ENCODE peak calls at places on chromosomes 5 and 9, in six cellular contexts. One of them, this sample, is unnamed.

GRCh38 chr5:133688386-133688785 is 76.0 kb upstream of the FSTL4 start:
- DNase-seq in HCT116: no peak
- DNase-seq in CD4-positive, alpha-beta T cell: no peak
- DNase-seq in HFFc6: peak; percentile 39
- DNase-seq in fibroblast of lung: no peak
- DNase-seq in activated B cell treated with CpG ODN at 0.5 μM for 24 hours: no peak
- DNase-seq in this sample: no peak

GRCh38 chr9:1647776-1648175 is 367.4 kb upstream of the SMARCA2 start:
- DNase-seq in CD4-positive, alpha-beta T cell: no peak
- DNase-seq in HFFc6: peak; percentile 8
- DNase-seq in fibroblast of lung: no peak
- DNase-seq in activated B cell treated with CpG ODN at 0.5 μM for 24 hours: no peak
- DNase-seq in HCT116: no peak
- DNase-seq in this sample: no peak

GRCh38 chr9:129584136-129584535 is 36.8 kb downstream of the C9orf50 start:
- DNase-seq in HFFc6: peak; percentile 76
- DNase-seq in activated B cell treated with CpG ODN at 0.5 μM for 24 hours: no peak
- DNase-seq in fibroblast of lung: peak; percentile 91
- DNase-seq in CD4-positive, alpha-beta T cell: peak; percentile 50
- DNase-seq in HCT116: peak; percentile 85
- DNase-seq in this sample: no peak

GRCh38 chr9:77455312-77455927 is 192.7 kb downstream of the GNA14 start:
- DNase-seq in CD4-positive, alpha-beta T cell: no peak
- DNase-seq in HCT116: peak; percentile 56
- DNase-seq in fibroblast of lung: no peak
- DNase-seq in HFFc6: peak; percentile 25
- DNase-seq in activated B cell treated with CpG ODN at 0.5 μM for 24 hours: no peak
- DNase-seq in this sample: no peak

GRCh38 chr5:35860686-35861085 is 4.0 kb downstream of the IL7R start:
- DNase-seq in activated B cell treated with CpG ODN at 0.5 μM for 24 hours: no peak
- DNase-seq in HCT116: no peak
- DNase-seq in fibroblast of lung: no peak
- DNase-seq in HFFc6: no peak
- DNase-seq in CD4-positive, alpha-beta T cell: no peak
- DNase-seq in this sample: peak; percentile 89

GRCh38 chr9:113219186-113219936 is 1.7 kb downstream of the FKBP15 start:
- DNase-seq in HFFc6: no peak
- DNase-seq in activated B cell treated with CpG ODN at 0.5 μM for 24 hours: no peak
- DNase-seq in HCT116: no peak
- DNase-seq in fibroblast of lung: no peak
- DNase-seq in CD4-positive, alpha-beta T cell: no peak
- DNase-seq in this sample: no peak

GRCh38 chr5:112930082-112930344 is 8.0 kb upstream of the REEP5 start:
- DNase-seq in HFFc6: no peak
- DNase-seq in CD4-positive, alpha-beta T cell: no peak
- DNase-seq in fibroblast of lung: no peak
- DNase-seq in activated B cell treated with CpG ODN at 0.5 μM for 24 hours: no peak
- DNase-seq in HCT116: no peak
- DNase-seq in this sample: no peak

GRCh38 chr9:85155380-85155779 is 485.9 kb downstream of the NTRK2 start:
- DNase-seq in fibroblast of lung: no peak
- DNase-seq in HCT116: no peak
- DNase-seq in CD4-positive, alpha-beta T cell: no peak
- DNase-seq in HFFc6: no peak
- DNase-seq in activated B cell treated with CpG ODN at 0.5 μM for 24 hours: no peak
- DNase-seq in this sample: no peak

GRCh38 chr9:84490206-84490605 is 149.6 kb upstream of the SLC28A3 start:
- DNase-seq in fibroblast of lung: no peak
- DNase-seq in CD4-positive, alpha-beta T cell: no peak
- DNase-seq in HFFc6: no peak
- DNase-seq in HCT116: no peak
- DNase-seq in activated B cell treated with CpG ODN at 0.5 μM for 24 hours: no peak
- DNase-seq in this sample: no peak

GRCh38 chr9:114007991-114008666 is 70.0 kb downstream of the AMBP start:
- DNase-seq in fibroblast of lung: no peak
- DNase-seq in CD4-positive, alpha-beta T cell: peak; percentile 15
- DNase-seq in HCT116: no peak
- DNase-seq in HFFc6: no peak
- DNase-seq in activated B cell treated with CpG ODN at 0.5 μM for 24 hours: peak; percentile 5
- DNase-seq in this sample: no peak

GRCh38 chr5:73201547-73202513 is 28.8 kb downstream of the TMEM174 start:
- DNase-seq in activated B cell treated with CpG ODN at 0.5 μM for 24 hours: peak; percentile 46
- DNase-seq in CD4-positive, alpha-beta T cell: peak; percentile 77
- DNase-seq in HFFc6: peak; percentile 47
- DNase-seq in HCT116: peak; percentile 78
- DNase-seq in fibroblast of lung: peak; percentile 67
- DNase-seq in this sample: no peak

GRCh38 chr9:129122133-129122532 is 10.9 kb downstream of the PTPA start:
- DNase-seq in HCT116: no peak
- DNase-seq in fibroblast of lung: no peak
- DNase-seq in CD4-positive, alpha-beta T cell: no peak
- DNase-seq in activated B cell treated with CpG ODN at 0.5 μM for 24 hours: no peak
- DNase-seq in HFFc6: no peak
- DNase-seq in this sample: no peak

GRCh38 chr5:172090976-172091547 is 84.6 kb upstream of the FBXW11 start:
- DNase-seq in activated B cell treated with CpG ODN at 0.5 μM for 24 hours: no peak
- DNase-seq in HCT116: no peak
- DNase-seq in CD4-positive, alpha-beta T cell: no peak
- DNase-seq in fibroblast of lung: no peak
- DNase-seq in HFFc6: no peak
- DNase-seq in this sample: no peak

GRCh38 chr5:115575167-115576070 is 26.9 kb downstream of the TICAM2 start:
- DNase-seq in CD4-positive, alpha-beta T cell: no peak
- DNase-seq in HFFc6: peak; percentile 68
- DNase-seq in fibroblast of lung: peak; percentile 57
- DNase-seq in HCT116: no peak
- DNase-seq in activated B cell treated with CpG ODN at 0.5 μM for 24 hours: no peak
- DNase-seq in this sample: no peak

GRCh38 chr5:116671211-116671736 is 96.7 kb upstream of the SEMA6A start:
- DNase-seq in fibroblast of lung: no peak
- DNase-seq in HCT116: no peak
- DNase-seq in HFFc6: no peak
- DNase-seq in CD4-positive, alpha-beta T cell: no peak
- DNase-seq in activated B cell treated with CpG ODN at 0.5 μM for 24 hours: no peak
- DNase-seq in this sample: no peak

GRCh38 chr9:134441227-134442086 is 115.2 kb downstream of the RXRA start:
- DNase-seq in activated B cell treated with CpG ODN at 0.5 μM for 24 hours: no peak
- DNase-seq in HCT116: no peak
- DNase-seq in HFFc6: no peak
- DNase-seq in fibroblast of lung: no peak
- DNase-seq in CD4-positive, alpha-beta T cell: no peak
- DNase-seq in this sample: no peak

GRCh38 chr9:89740722-89741121 is 135.9 kb downstream of the GADD45G start:
- DNase-seq in HFFc6: no peak
- DNase-seq in activated B cell treated with CpG ODN at 0.5 μM for 24 hours: no peak
- DNase-seq in HCT116: no peak
- DNase-seq in fibroblast of lung: no peak
- DNase-seq in CD4-positive, alpha-beta T cell: no peak
- DNase-seq in this sample: no peak

GRCh38 chr5:35651002-35651756 is 33.5 kb downstream of the SPEF2 start:
- DNase-seq in HCT116: peak; percentile 24
- DNase-seq in fibroblast of lung: peak; percentile 56
- DNase-seq in HFFc6: peak; percentile 46
- DNase-seq in activated B cell treated with CpG ODN at 0.5 μM for 24 hours: no peak
- DNase-seq in CD4-positive, alpha-beta T cell: peak; percentile 52
- DNase-seq in this sample: peak; percentile 34

GRCh38 chr5:91484662-91485061 is 101.5 kb upstream of the ARRDC3 start:
- DNase-seq in fibroblast of lung: no peak
- DNase-seq in HFFc6: no peak
- DNase-seq in HCT116: no peak
- DNase-seq in activated B cell treated with CpG ODN at 0.5 μM for 24 hours: no peak
- DNase-seq in CD4-positive, alpha-beta T cell: no peak
- DNase-seq in this sample: no peak

GRCh38 chr9:129571298-129572051 is 49.4 kb downstream of the C9orf50 start:
- DNase-seq in fibroblast of lung: no peak
- DNase-seq in activated B cell treated with CpG ODN at 0.5 μM for 24 hours: no peak
- DNase-seq in HCT116: no peak
- DNase-seq in HFFc6: no peak
- DNase-seq in CD4-positive, alpha-beta T cell: no peak
- DNase-seq in this sample: no peak

GRCh38 chr5:137629646-137630045 is 106.2 kb downstream of the KLHL3 start:
- DNase-seq in activated B cell treated with CpG ODN at 0.5 μM for 24 hours: no peak
- DNase-seq in HCT116: peak; percentile 51
- DNase-seq in CD4-positive, alpha-beta T cell: no peak
- DNase-seq in HFFc6: peak; percentile 53
- DNase-seq in fibroblast of lung: peak; percentile 71
- DNase-seq in this sample: no peak
- TF ChIP-seq CTCF in activated B cell treated with CpG ODN at 0.5 μM for 24 hours: peak; percentile 63
- TF ChIP-seq CTCF in HCT116: peak; percentile 77
- TF ChIP-seq CTCF in CD4-positive, alpha-beta T cell: peak; percentile 88
- TF ChIP-seq CTCF in HFFc6: peak; percentile 94
- TF ChIP-seq CTCF in fibroblast of lung: peak; percentile 92
- TF ChIP-seq CTCF in this sample: peak; percentile 82

GRCh38 chr5:101590384-101590783 is 687.3 kb upstream of the ST8SIA4 start:
- DNase-seq in CD4-positive, alpha-beta T cell: no peak
- DNase-seq in activated B cell treated with CpG ODN at 0.5 μM for 24 hours: no peak
- DNase-seq in fibroblast of lung: no peak
- DNase-seq in HCT116: peak; percentile 12
- DNase-seq in HFFc6: no peak
- DNase-seq in this sample: no peak
- TF ChIP-seq CTCF in CD4-positive, alpha-beta T cell: no peak
- TF ChIP-seq CTCF in activated B cell treated with CpG ODN at 0.5 μM for 24 hours: no peak
- TF ChIP-seq CTCF in fibroblast of lung: no peak
- TF ChIP-seq CTCF in HCT116: peak; percentile 60
- TF ChIP-seq CTCF in HFFc6: peak; percentile 20
- TF ChIP-seq CTCF in this sample: peak; percentile 52

DNA sequence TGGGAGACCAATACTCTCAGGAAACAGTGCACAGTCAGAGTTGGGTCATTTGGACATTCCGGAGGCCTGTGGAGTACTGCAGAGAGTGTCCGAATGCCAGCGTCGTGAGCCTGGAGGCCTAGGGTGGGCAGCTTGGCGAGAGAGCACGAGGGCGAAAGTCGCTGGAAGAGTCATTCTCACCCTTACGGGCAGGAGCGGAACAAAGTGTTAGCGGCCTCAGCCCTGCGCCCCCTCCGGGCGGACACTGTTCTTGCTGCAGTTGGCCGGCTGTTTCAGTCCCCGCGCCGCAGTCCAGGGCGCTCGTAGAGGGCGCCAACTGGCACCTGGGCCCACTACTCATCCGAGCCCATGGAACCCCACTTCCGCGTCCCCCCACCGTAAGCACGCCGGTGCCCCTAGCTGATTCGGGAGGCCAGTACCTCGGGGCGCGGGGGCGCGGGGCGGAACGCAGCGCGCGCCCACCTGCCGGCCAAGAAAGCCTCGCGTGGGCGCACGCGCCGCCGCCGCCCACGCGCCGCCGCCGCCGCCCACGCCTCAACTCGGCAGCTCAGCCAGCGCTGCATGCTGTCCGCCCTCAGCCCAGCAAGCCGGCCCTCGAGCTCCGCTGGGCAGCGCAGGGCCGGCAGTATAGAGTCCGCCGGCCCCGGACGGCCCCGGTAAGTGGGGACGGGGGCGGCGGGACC is 99.7 kb upstream of the CCL21 start:
- DNase-seq in activated B cell treated with CpG ODN at 0.5 μM for 24 hours: no peak
- DNase-seq in CD4-positive, alpha-beta T cell: no peak
- DNase-seq in HCT116: no peak
- DNase-seq in HFFc6: no peak
- DNase-seq in fibroblast of lung: peak; percentile 3
- DNase-seq in this sample: no peak
- TF ChIP-seq CTCF in activated B cell treated with CpG ODN at 0.5 μM for 24 hours: no peak
- TF ChIP-seq CTCF in CD4-positive, alpha-beta T cell: no peak
- TF ChIP-seq CTCF in HCT116: no peak
- TF ChIP-seq CTCF in HFFc6: peak; percentile 24
- TF ChIP-seq CTCF in fibroblast of lung: peak; percentile 14
- TF ChIP-seq CTCF in this sample: no peak

GRCh38 chr9:136665704-136666363 is 3.1 kb downstream of the EGFL7 start:
- DNase-seq in CD4-positive, alpha-beta T cell: no peak
- DNase-seq in HFFc6: no peak
- DNase-seq in HCT116: no peak
- DNase-seq in activated B cell treated with CpG ODN at 0.5 μM for 24 hours: no peak
- DNase-seq in fibroblast of lung: no peak
- DNase-seq in this sample: no peak
- TF ChIP-seq CTCF in CD4-positive, alpha-beta T cell: no peak
- TF ChIP-seq CTCF in HFFc6: no peak
- TF ChIP-seq CTCF in HCT116: no peak
- TF ChIP-seq CTCF in activated B cell treated with CpG ODN at 0.5 μM for 24 hours: no peak
- TF ChIP-seq CTCF in fibroblast of lung: no peak
- TF ChIP-seq CTCF in this sample: peak; percentile 9

This sample was measured in AG09309.